ENCODE peak calls at places on chromosomes 13 and 19, in six cellular contexts. L is fibroblast of lung, N is A549, G is left lung, X is sigmoid colon, D is cardiac muscle cell. E is an unnamed sample. For H3K4me1, the result is how much of the 10 kb centered on the place peaks cover.

GRCh38 chr19:11168568-11168967 is 13.0 kb upstream of the SPC24 start:
- DNase-seq in L (peak), N (peak), G (no peak), X (no peak), D (no peak), E (no peak)

GRCh38 chr19:1653300-1653628 is 849 bp upstream of the TCF3 start:
- DNase-seq in L (no peak), N (no peak), G (no peak), X (no peak), D (no peak), E (no peak)

GRCh38 chr13:60645552-60646138 is 248.6 kb downstream of the TDRD3 start:
- DNase-seq in L (no peak), N (no peak), G (no peak), X (no peak), D (no peak), E (no peak)

GRCh38 chr19:54282706-54283105 is 1.8 kb upstream of the LILRB2 start:
- DNase-seq in L (no peak), N (no peak), G (no peak), X (peak), D (no peak), E (no peak)

GRCh38 chr19:19588546-19588945 is 29.9 kb downstream of the PBX4 start:
- DNase-seq in L (no peak), N (peak), G (no peak), X (no peak), D (no peak), E (no peak)

GRCh38 chr13:59750860-59751259 is 412.9 kb downstream of the DIAPH3 start:
- DNase-seq in L (peak), N (no peak), G (no peak), X (no peak), D (peak), E (peak)

GRCh38 chr19:55098716-55099556 is 18.5 kb downstream of the PPP1R12C start:
- DNase-seq in L (no peak), N (no peak), G (no peak), X (peak), D (no peak), E (no peak)

GRCh38 chr13:43132228-43132627 is 108.8 kb downstream of the DNAJC15 start:
- DNase-seq in L (peak), N (peak), G (no peak), X (no peak), D (peak), E (no peak)

GRCh38 chr19:30103981-30104380 is 161.9 kb downstream of the URI1 start:
- DNase-seq in L (no peak), N (no peak), G (no peak), X (no peak), D (no peak), E (no peak)

GRCh38 chr13:34721631-34722144 is 220.4 kb upstream of the NBEA start:
- DNase-seq in L (no peak), N (no peak), G (no peak), X (no peak), D (no peak), E (no peak)

GRCh38 chr13:113080361-113080831 is 25.2 kb upstream of the F7 start:
- DNase-seq in L (no peak), N (no peak), G (no peak), X (no peak), D (no peak), E (no peak)

GRCh38 chr19:18502633-18503294 is 19.1 kb downstream of the ELL start:
- DNase-seq in L (no peak), N (no peak), G (no peak), X (peak), D (no peak), E (no peak)
- H3K27ac ChIP-seq in L (no peak), N (no peak), G (peak), X (peak), D (no peak), E (no peak)

GRCh38 chr19:47521473-47522180 is 6.8 kb upstream of the NAPA start:
- DNase-seq in L (no peak), N (no peak), G (no peak), X (no peak), D (no peak), E (no peak)
- H3K4me1 ChIP-seq in L (under half), N (under half), G (under half), X (under half), D (under half), E (under half)

GRCh38 chr13:99178636-99179035 is 22.0 kb upstream of the UBAC2 start:
- DNase-seq in L (no peak), N (no peak), G (no peak), X (no peak), D (no peak), E (no peak)
- TF ChIP-seq CTCF in L (no peak), N (no peak), G (no peak), X (no peak), D (no peak), E (no peak)

GRCh38 chr13:99258210-99258860 is at the start of gene GPR18:
- DNase-seq in L (no peak), N (no peak), G (no peak), X (no peak), D (no peak), E (no peak)
- H3K27ac ChIP-seq in L (no peak), N (no peak), G (peak), X (no peak), D (no peak), E (no peak)

GRCh38 chr19:46913852-46914430 is 53.1 kb downstream of the ARHGAP35 start:
- DNase-seq in L (peak), N (peak), G (no peak), X (no peak), D (no peak), E (no peak)
- H3K4me1 ChIP-seq in L (under half), N (half or more), G (under half), X (under half), D (under half), E (under half)

E was measured in pancreas.